ENCODE peak calls at places on chromosomes 2 and 18, in five cellular contexts. X is body of pancreas, K is GM06990, C is transverse colon, U is cardiac fibroblast. A is an unnamed sample.
A peak's percentile ranks its signal among the peaks of the same experiment; 100 is the strongest.

GRCh38 chr2:26957041-26957440 is 13.4 kb upstream of the MAPRE3 start:
- DNase-seq in X (no peak), K (no peak), C (no peak), U (no peak), A (no peak)

GRCh38 chr2:208568203-208568602 is 161.6 kb downstream of the PTH2R start:
- DNase-seq in X (no peak), K (no peak), C (no peak), U (no peak), A (no peak)

GRCh38 chr2:168244318-168244717 is 3.1 kb downstream of the STK39 start:
- DNase-seq in X (peak; percentile 66), K (no peak), C (peak; percentile 54), U (no peak), A (no peak)

GRCh38 chr2:8629402-8629801 is 52.5 kb upstream of the ID2 start:
- DNase-seq in X (no peak), K (no peak), C (no peak), U (no peak), A (no peak)

GRCh38 chr2:64192080-64192479 is 47.9 kb upstream of the PELI1 start:
- DNase-seq in X (peak; percentile 47), K (no peak), C (no peak), U (no peak), A (no peak)

GRCh38 chr2:112138143-112139032 is at the start of gene FBLN7:
- DNase-seq in X (no peak), K (no peak), C (no peak), U (peak; percentile 27), A (no peak)

GRCh38 chr18:57839942-57840381 is 36.8 kb upstream of the ATP8B1 start:
- DNase-seq in X (no peak), K (no peak), C (no peak), U (peak; percentile 55), A (no peak)

GRCh38 chr2:150750726-150751125 is 263.3 kb upstream of the RND3 start:
- DNase-seq in X (no peak), K (no peak), C (no peak), U (no peak), A (no peak)

GRCh38 chr2:70084973-70085710 is 2.1 kb upstream of the PCBP1 start:
- DNase-seq in X (peak; percentile 62), K (peak; percentile 75), C (peak; percentile 61), U (no peak), A (no peak)

GRCh38 chr18:48797841-48798255 is 152.9 kb downstream of the SMAD7 start:
- DNase-seq in X (no peak), K (no peak), C (peak; percentile 3), U (no peak), A (no peak)

GRCh38 chr2:10135296-10136089 is 13.0 kb downstream of the RRM2 start:
- DNase-seq in X (no peak), K (no peak), C (no peak), U (peak; percentile 51), A (no peak)

GRCh38 chr2:20668470-20668869 is 1.5 kb downstream of the GDF7 start:
- DNase-seq in X (no peak), K (no peak), C (no peak), U (no peak), A (no peak)

GRCh38 chr18:48838921-48839818 is 111.6 kb downstream of the SMAD7 start:
- DNase-seq in X (no peak), K (no peak), C (no peak), U (peak; percentile 57), A (no peak)

GRCh38 chr2:67625178-67625577 is 228.0 kb downstream of the ETAA1 start:
- DNase-seq in X (no peak), K (no peak), C (no peak), U (peak; percentile 52), A (no peak)

GRCh38 chr2:23801396-23801795 is 125.5 kb downstream of the ATAD2B start:
- DNase-seq in X (no peak), K (no peak), C (no peak), U (peak; percentile 74), A (no peak)

GRCh38 chr2:69791045-69791444 is 38.4 kb upstream of the GMCL1 start:
- DNase-seq in X (no peak), K (no peak), C (no peak), U (peak; percentile 69), A (no peak)

GRCh38 chr2:216635701-216636541 is 2.7 kb downstream of the IGFBP2 start:
- DNase-seq in X (no peak), K (no peak), C (peak; percentile 10), U (no peak), A (no peak)

GRCh38 chr2:215144106-215144875 is 5.9 kb upstream of the ABCA12 start:
- DNase-seq in X (no peak), K (no peak), C (no peak), U (no peak), A (no peak)

GRCh38 chr18:22552254-22552653 is 134.5 kb upstream of the CTAGE1 start:
- DNase-seq in X (no peak), K (no peak), C (no peak), U (peak; percentile 28), A (no peak)

GRCh38 chr18:51137051-51137729 is 60.3 kb downstream of the MEX3C start:
- DNase-seq in X (no peak), K (no peak), C (no peak), U (no peak), A (no peak)

GRCh38 chr18:77461062-77461693 is 211.5 kb downstream of the GALR1 start:
- DNase-seq in X (no peak), K (no peak), C (no peak), U (peak; percentile 70), A (no peak)

GRCh38 chr18:45639424-45639823 is 24.1 kb downstream of the SLC14A2 start:
- DNase-seq in X (no peak), K (no peak), C (no peak), U (no peak), A (no peak)

GRCh38 chr2:215635071-215635787 is 199.4 kb upstream of the FN1 start:
- DNase-seq in X (no peak), K (no peak), C (no peak), U (no peak), A (no peak)

GRCh38 chr2:134919360-134920210 is 963 bp downstream of the CCNT2 start:
- DNase-seq in X (peak; percentile 45), K (no peak), C (peak; percentile 60), U (no peak), A (peak; percentile 21)

GRCh38 chr18:25533088-25533676 is 181.2 kb upstream of the ZNF521 start:
- DNase-seq in X (no peak), K (no peak), C (no peak), U (no peak), A (no peak)

GRCh38 chr2:40721595-40721994 is 269.7 kb upstream of the SLC8A1 start:
- DNase-seq in X (no peak), K (no peak), C (no peak), U (no peak), A (no peak)

GRCh38 chr2:45452866-45453265 is 158.2 kb downstream of the SRBD1 start:
- DNase-seq in X (no peak), K (no peak), C (no peak), U (peak; percentile 95), A (no peak)

GRCh38 chr18:240175-240574 is 27.7 kb downstream of the THOC1 start:
- DNase-seq in X (no peak), K (no peak), C (no peak), U (peak; percentile 10), A (no peak)

GRCh38 chr2:46167924-46168323 is 129.3 kb upstream of the EPAS1 start:
- DNase-seq in X (no peak), K (no peak), C (no peak), U (no peak), A (no peak)

GRCh38 chr2:173991857-173992588 is 26.9 kb upstream of the SP3 start:
- DNase-seq in X (peak; percentile 32), K (no peak), C (peak; percentile 33), U (peak; percentile 81), A (no peak)

GRCh38 chr2:43592443-43592842 is 3.4 kb downstream of the THADA start:
- DNase-seq in X (no peak), K (no peak), C (no peak), U (no peak), A (no peak)
- TF ChIP-seq CTCF in X (no peak), K (no peak), C (no peak), U (peak; percentile 49), A (no peak)

GRCh38 chr2:146844226-146844990 is 1000.4 kb upstream of the ACVR2A start:
- DNase-seq in X (no peak), K (no peak), C (no peak), U (peak; percentile 29), A (no peak)
- H3K4me3 ChIP-seq in X (no peak overlapping the region), K (no peak overlapping the region), C (no peak overlapping the region), U (no peak overlapping the region), A (no peak overlapping the region)

GRCh38 chr18:43396266-43396665 is 119.0 kb upstream of the SYT4 start:
- DNase-seq in X (no peak), K (no peak), C (no peak), U (peak; percentile 51), A (no peak)
- TF ChIP-seq CTCF in X (peak; percentile 30), K (peak; percentile 15), C (no peak), U (peak; percentile 38), A (peak; percentile 25)

DNA sequence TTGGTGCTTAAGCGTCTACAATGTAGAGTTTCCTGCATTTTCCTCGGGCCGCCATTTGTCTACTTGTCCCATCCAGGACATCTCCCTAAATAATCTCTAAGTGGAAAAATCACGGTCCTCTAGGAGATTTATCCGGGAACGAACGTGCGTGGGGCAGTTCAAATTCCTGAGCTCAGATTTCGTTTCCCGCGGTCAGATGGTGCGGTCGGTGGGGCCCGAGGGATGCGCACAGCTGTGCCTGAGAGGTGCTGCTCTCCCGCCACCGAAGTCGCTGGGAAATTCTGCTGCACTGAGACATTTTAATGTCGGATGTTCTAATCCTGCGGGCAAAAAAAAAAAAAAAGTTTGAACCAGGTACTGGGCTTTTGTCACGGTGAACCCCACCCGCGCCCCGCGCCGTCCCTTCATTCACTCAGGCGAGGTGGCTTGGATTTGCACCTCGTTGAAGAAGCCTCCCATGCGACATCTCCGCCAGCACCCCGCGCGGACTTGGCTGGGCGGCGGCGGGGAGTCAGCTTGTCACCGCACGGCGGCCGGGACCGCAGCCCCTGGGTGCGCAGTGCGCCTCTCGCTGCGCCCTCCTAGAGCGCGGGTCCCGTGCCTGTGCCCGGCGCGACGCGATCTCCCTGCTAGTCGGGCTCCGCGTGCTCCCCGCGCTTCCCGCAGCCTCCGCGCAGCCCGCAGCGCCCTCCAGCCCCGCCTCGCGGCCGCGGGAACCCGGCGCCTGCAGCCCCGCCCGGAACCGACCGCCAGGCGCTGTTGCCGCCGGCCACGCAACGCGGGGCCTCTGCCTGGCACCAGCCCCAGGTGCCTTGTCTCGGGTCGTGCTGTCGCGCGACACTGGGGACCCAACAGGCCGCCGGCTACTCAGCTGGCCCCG is 192.0 kb upstream of the TCF4 start:
- DNase-seq in X (no peak), K (peak; percentile 22), C (peak; percentile 7), U (peak; percentile 52), A (no peak)
- H3K4me3 ChIP-seq in X (peak overlapping the region; percentile 24), K (peak overlapping the region; percentile 48), C (peak overlapping the region; percentile 30), U (peak overlapping the region; percentile 64), A (peak overlapping the region; percentile 21)

GRCh38 chr2:83582589-83582988 is 876.5 kb downstream of the SUCLG1 start:
- DNase-seq in X (no peak), K (no peak), C (no peak), U (no peak), A (no peak)

GRCh38 chr2:83585250-83585649 is 873.8 kb downstream of the SUCLG1 start:
- DNase-seq in X (no peak), K (no peak), C (no peak), U (no peak), A (no peak)

GRCh38 chr2:83584674-83585073 is 874.4 kb downstream of the SUCLG1 start:
- DNase-seq in X (no peak), K (no peak), C (no peak), U (peak; percentile 8), A (no peak)

GRCh38 chr2:83587309-83587708 is 871.8 kb downstream of the SUCLG1 start:
- DNase-seq in X (no peak), K (no peak), C (no peak), U (no peak), A (no peak)
- TF ChIP-seq CTCF in X (no peak), K (no peak), C (no peak), U (no peak), A (no peak)

A was measured in GM12864.